ENCODE peak calls at places on chromosomes 4 and X, in seven cellular contexts. One of them, this sample, is unnamed.

GRCh38 chr4:3766207-3766790 is at the start of gene ADRA2C:
- DNase-seq in suprapubic skin: no peak
- DNase-seq in sigmoid colon: no peak
- DNase-seq in CD4-positive, alpha-beta memory T cell: no peak
- DNase-seq in AG04449: no peak
- DNase-seq in aorta: no peak
- DNase-seq in H7: peak; percentile 89
- DNase-seq in this sample: no peak

GRCh38 chrX:135424469-135424868 is 2.7 kb downstream of the SMIM10L2A start:
- DNase-seq in AG04449: no peak
- DNase-seq in H7: no peak
- DNase-seq in aorta: no peak
- DNase-seq in CD4-positive, alpha-beta memory T cell: no peak
- DNase-seq in suprapubic skin: no peak
- DNase-seq in sigmoid colon: no peak
- DNase-seq in this sample: no peak

GRCh38 chr4:48194986-48195773 is 61.1 kb upstream of the TXK start:
- DNase-seq in sigmoid colon: no peak
- DNase-seq in AG04449: no peak
- DNase-seq in aorta: no peak
- DNase-seq in suprapubic skin: no peak
- DNase-seq in CD4-positive, alpha-beta memory T cell: no peak
- DNase-seq in H7: no peak
- DNase-seq in this sample: no peak

GRCh38 chr4:169229571-169230028 is 41.2 kb downstream of the SH3RF1 start:
- DNase-seq in CD4-positive, alpha-beta memory T cell: no peak
- DNase-seq in sigmoid colon: no peak
- DNase-seq in AG04449: peak; percentile 86
- DNase-seq in H7: no peak
- DNase-seq in suprapubic skin: no peak
- DNase-seq in aorta: no peak
- DNase-seq in this sample: no peak

GRCh38 chrX:53445977-53446376 is 11.8 kb upstream of the HSD17B10 start:
- DNase-seq in sigmoid colon: no peak
- DNase-seq in aorta: no peak
- DNase-seq in AG04449: no peak
- DNase-seq in CD4-positive, alpha-beta memory T cell: peak; percentile 27
- DNase-seq in H7: peak; percentile 72
- DNase-seq in suprapubic skin: no peak
- DNase-seq in this sample: peak; percentile 19

GRCh38 chr4:37981844-37982720 is 21.9 kb downstream of the PTTG2 start:
- DNase-seq in sigmoid colon: no peak
- DNase-seq in CD4-positive, alpha-beta memory T cell: no peak
- DNase-seq in suprapubic skin: no peak
- DNase-seq in aorta: no peak
- DNase-seq in H7: no peak
- DNase-seq in AG04449: peak; percentile 23
- DNase-seq in this sample: no peak

GRCh38 chr4:102230194-102230593 is 115.1 kb downstream of the SLC39A8 start:
- DNase-seq in CD4-positive, alpha-beta memory T cell: no peak
- DNase-seq in aorta: no peak
- DNase-seq in suprapubic skin: no peak
- DNase-seq in sigmoid colon: no peak
- DNase-seq in H7: no peak
- DNase-seq in AG04449: no peak
- DNase-seq in this sample: no peak

GRCh38 chrX:110414679-110415439 is 56.2 kb downstream of the RTL9 start:
- DNase-seq in AG04449: no peak
- DNase-seq in suprapubic skin: no peak
- DNase-seq in H7: no peak
- DNase-seq in sigmoid colon: no peak
- DNase-seq in CD4-positive, alpha-beta memory T cell: no peak
- DNase-seq in aorta: no peak
- DNase-seq in this sample: no peak

GRCh38 chr4:155405059-155405458 is 28.3 kb upstream of the MAP9 start:
- DNase-seq in sigmoid colon: no peak
- DNase-seq in CD4-positive, alpha-beta memory T cell: no peak
- DNase-seq in suprapubic skin: no peak
- DNase-seq in AG04449: no peak
- DNase-seq in aorta: no peak
- DNase-seq in H7: no peak
- DNase-seq in this sample: no peak

GRCh38 chrX:114268643-114269042 is 315.2 kb upstream of the HTR2C start:
- DNase-seq in suprapubic skin: no peak
- DNase-seq in sigmoid colon: no peak
- DNase-seq in AG04449: no peak
- DNase-seq in aorta: no peak
- DNase-seq in H7: no peak
- DNase-seq in CD4-positive, alpha-beta memory T cell: no peak
- DNase-seq in this sample: no peak

GRCh38 chrX:69027181-69028005 is 137.9 kb downstream of the PJA1 start:
- DNase-seq in AG04449: no peak
- DNase-seq in H7: no peak
- DNase-seq in sigmoid colon: no peak
- DNase-seq in CD4-positive, alpha-beta memory T cell: no peak
- DNase-seq in suprapubic skin: no peak
- DNase-seq in aorta: no peak
- DNase-seq in this sample: no peak

GRCh38 chrX:154043003-154043402 is 23.3 kb upstream of the IRAK1 start:
- DNase-seq in AG04449: peak; percentile 19
- DNase-seq in H7: no peak
- DNase-seq in suprapubic skin: no peak
- DNase-seq in aorta: no peak
- DNase-seq in CD4-positive, alpha-beta memory T cell: no peak
- DNase-seq in sigmoid colon: no peak
- DNase-seq in this sample: no peak

GRCh38 chr4:174398728-174399127 is 115.0 kb downstream of the CEP44 start:
- DNase-seq in suprapubic skin: no peak
- DNase-seq in aorta: no peak
- DNase-seq in CD4-positive, alpha-beta memory T cell: no peak
- DNase-seq in AG04449: peak; percentile 4
- DNase-seq in sigmoid colon: no peak
- DNase-seq in H7: no peak
- DNase-seq in this sample: no peak

GRCh38 chrX:47158131-47158530 is 13.1 kb downstream of the RBM10 start:
- DNase-seq in H7: peak; percentile 78
- DNase-seq in sigmoid colon: peak; percentile 37
- DNase-seq in aorta: peak; percentile 47
- DNase-seq in suprapubic skin: no peak
- DNase-seq in AG04449: no peak
- DNase-seq in CD4-positive, alpha-beta memory T cell: no peak
- DNase-seq in this sample: no peak

GRCh38 chrX:72255445-72255844 is 16.6 kb upstream of the ERCC6L start:
- DNase-seq in CD4-positive, alpha-beta memory T cell: no peak
- DNase-seq in sigmoid colon: no peak
- DNase-seq in AG04449: no peak
- DNase-seq in aorta: no peak
- DNase-seq in H7: peak; percentile 79
- DNase-seq in suprapubic skin: no peak
- DNase-seq in this sample: no peak

GRCh38 chr4:132860976-132861375 is 288.1 kb upstream of the PCDH10 start:
- DNase-seq in CD4-positive, alpha-beta memory T cell: no peak
- DNase-seq in aorta: no peak
- DNase-seq in sigmoid colon: no peak
- DNase-seq in AG04449: no peak
- DNase-seq in suprapubic skin: no peak
- DNase-seq in H7: no peak
- DNase-seq in this sample: no peak

GRCh38 chr4:47831026-47831689 is 6.7 kb downstream of the CORIN start:
- DNase-seq in CD4-positive, alpha-beta memory T cell: no peak
- DNase-seq in AG04449: no peak
- DNase-seq in sigmoid colon: no peak
- DNase-seq in suprapubic skin: no peak
- DNase-seq in aorta: no peak
- DNase-seq in H7: no peak
- DNase-seq in this sample: no peak

GRCh38 chr4:119211856-119212250 is 660 bp upstream of the USP53 start:
- DNase-seq in suprapubic skin: peak; percentile 59
- DNase-seq in aorta: no peak
- DNase-seq in AG04449: no peak
- DNase-seq in CD4-positive, alpha-beta memory T cell: no peak
- DNase-seq in sigmoid colon: no peak
- DNase-seq in H7: no peak
- DNase-seq in this sample: no peak

DNA sequence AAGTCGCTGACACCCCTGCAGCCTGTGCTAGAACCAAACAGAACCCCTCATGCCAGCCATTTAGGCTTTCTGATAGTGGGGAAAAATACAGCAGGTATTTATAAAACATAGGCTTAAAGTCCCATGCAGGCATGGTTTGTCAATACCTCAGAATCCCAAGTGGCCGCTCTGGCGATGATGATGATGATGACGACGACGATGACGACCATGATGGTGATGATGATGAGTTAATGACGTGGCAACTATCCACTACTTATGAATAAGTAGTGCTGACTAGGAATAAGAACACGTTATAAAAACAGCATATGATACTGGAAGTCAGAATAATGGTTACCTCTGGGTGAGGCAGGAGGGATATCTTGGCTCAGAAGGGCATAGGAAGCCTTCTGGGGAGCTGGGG is 18.0 kb downstream of the CCDC149 start:
- DNase-seq in suprapubic skin: no peak
- DNase-seq in CD4-positive, alpha-beta memory T cell: no peak
- DNase-seq in aorta: no peak
- DNase-seq in AG04449: no peak
- DNase-seq in sigmoid colon: no peak
- DNase-seq in H7: no peak
- DNase-seq in this sample: no peak
- H3K4me3 ChIP-seq in suprapubic skin: no peak overlapping the region
- H3K4me3 ChIP-seq in CD4-positive, alpha-beta memory T cell: no peak overlapping the region
- H3K4me3 ChIP-seq in aorta: no peak overlapping the region
- H3K4me3 ChIP-seq in AG04449: no peak overlapping the region
- H3K4me3 ChIP-seq in sigmoid colon: no peak overlapping the region
- H3K4me3 ChIP-seq in H7: no peak overlapping the region
- H3K4me3 ChIP-seq in this sample: no peak overlapping the region

GRCh38 chr4:112860731-112861377 is 188.6 kb upstream of the ANK2 start:
- DNase-seq in CD4-positive, alpha-beta memory T cell: no peak
- DNase-seq in sigmoid colon: no peak
- DNase-seq in aorta: no peak
- DNase-seq in suprapubic skin: no peak
- DNase-seq in AG04449: no peak
- DNase-seq in H7: peak; percentile 36
- DNase-seq in this sample: no peak

GRCh38 chr4:112861378-112862317 is 187.8 kb upstream of the ANK2 start:
- DNase-seq in sigmoid colon: no peak
- DNase-seq in suprapubic skin: no peak
- DNase-seq in aorta: no peak
- DNase-seq in CD4-positive, alpha-beta memory T cell: no peak
- DNase-seq in AG04449: no peak
- DNase-seq in H7: no peak
- DNase-seq in this sample: no peak

GRCh38 chr4:112865443-112865842 is 184.0 kb upstream of the ANK2 start:
- DNase-seq in AG04449: no peak
- DNase-seq in aorta: no peak
- DNase-seq in H7: no peak
- DNase-seq in suprapubic skin: no peak
- DNase-seq in sigmoid colon: no peak
- DNase-seq in CD4-positive, alpha-beta memory T cell: no peak
- DNase-seq in this sample: no peak

GRCh38 chr4:112859456-112860184 is 189.8 kb upstream of the ANK2 start:
- DNase-seq in suprapubic skin: no peak
- DNase-seq in sigmoid colon: no peak
- DNase-seq in AG04449: no peak
- DNase-seq in H7: no peak
- DNase-seq in aorta: no peak
- DNase-seq in CD4-positive, alpha-beta memory T cell: no peak
- DNase-seq in this sample: no peak

DNA sequence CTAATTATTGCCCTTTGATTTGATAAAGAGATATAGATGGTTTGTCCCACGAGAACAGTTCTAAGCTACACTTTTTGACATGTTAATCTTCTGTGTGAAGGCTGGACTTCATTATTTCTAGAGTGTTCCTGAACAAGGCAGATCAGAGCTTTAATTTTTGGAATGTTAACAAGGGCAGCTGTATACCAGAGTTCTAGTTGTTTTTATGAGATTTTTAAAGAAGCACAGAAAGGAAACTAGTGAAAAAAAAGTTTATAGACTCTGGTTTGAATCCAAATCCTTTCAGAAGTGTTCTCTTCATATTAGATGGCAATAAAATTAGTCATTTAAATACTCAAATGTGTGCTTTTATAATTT is 187.2 kb upstream of the ANK2 start:
- DNase-seq in CD4-positive, alpha-beta memory T cell: no peak
- DNase-seq in suprapubic skin: no peak
- DNase-seq in sigmoid colon: no peak
- DNase-seq in aorta: no peak
- DNase-seq in H7: no peak
- DNase-seq in AG04449: no peak
- DNase-seq in this sample: no peak
- H3K4me3 ChIP-seq in CD4-positive, alpha-beta memory T cell: no peak overlapping the region
- H3K4me3 ChIP-seq in suprapubic skin: no peak overlapping the region
- H3K4me3 ChIP-seq in sigmoid colon: no peak overlapping the region
- H3K4me3 ChIP-seq in aorta: no peak overlapping the region
- H3K4me3 ChIP-seq in H7: no peak overlapping the region
- H3K4me3 ChIP-seq in AG04449: no peak overlapping the region
- H3K4me3 ChIP-seq in this sample: no peak overlapping the region

GRCh38 chr4:56843421-56843899 is 22.0 kb upstream of the SPINK2 start:
- DNase-seq in suprapubic skin: no peak
- DNase-seq in sigmoid colon: no peak
- DNase-seq in AG04449: no peak
- DNase-seq in aorta: no peak
- DNase-seq in H7: peak; percentile 64
- DNase-seq in CD4-positive, alpha-beta memory T cell: no peak
- DNase-seq in this sample: no peak
- H3K4me3 ChIP-seq in suprapubic skin: no peak overlapping the region
- H3K4me3 ChIP-seq in sigmoid colon: no peak overlapping the region
- H3K4me3 ChIP-seq in AG04449: no peak overlapping the region
- H3K4me3 ChIP-seq in aorta: no peak overlapping the region
- H3K4me3 ChIP-seq in H7: no peak overlapping the region
- H3K4me3 ChIP-seq in CD4-positive, alpha-beta memory T cell: no peak overlapping the region
- H3K4me3 ChIP-seq in this sample: no peak overlapping the region

GRCh38 chr4:150582101-150582565 is at the start of gene MAB21L2:
- DNase-seq in CD4-positive, alpha-beta memory T cell: no peak
- DNase-seq in sigmoid colon: peak; percentile 68
- DNase-seq in AG04449: no peak
- DNase-seq in aorta: no peak
- DNase-seq in suprapubic skin: no peak
- DNase-seq in H7: peak; percentile 19
- DNase-seq in this sample: no peak
- H3K4me3 ChIP-seq in CD4-positive, alpha-beta memory T cell: no peak within 1 kb of the TSS
- H3K4me3 ChIP-seq in sigmoid colon: peak within 1 kb of the TSS; percentile 83
- H3K4me3 ChIP-seq in AG04449: peak within 1 kb of the TSS; percentile 77
- H3K4me3 ChIP-seq in aorta: no peak within 1 kb of the TSS
- H3K4me3 ChIP-seq in suprapubic skin: peak within 1 kb of the TSS; percentile 36
- H3K4me3 ChIP-seq in H7: peak within 1 kb of the TSS; percentile 43
- H3K4me3 ChIP-seq in this sample: no peak within 1 kb of the TSS

DNA sequence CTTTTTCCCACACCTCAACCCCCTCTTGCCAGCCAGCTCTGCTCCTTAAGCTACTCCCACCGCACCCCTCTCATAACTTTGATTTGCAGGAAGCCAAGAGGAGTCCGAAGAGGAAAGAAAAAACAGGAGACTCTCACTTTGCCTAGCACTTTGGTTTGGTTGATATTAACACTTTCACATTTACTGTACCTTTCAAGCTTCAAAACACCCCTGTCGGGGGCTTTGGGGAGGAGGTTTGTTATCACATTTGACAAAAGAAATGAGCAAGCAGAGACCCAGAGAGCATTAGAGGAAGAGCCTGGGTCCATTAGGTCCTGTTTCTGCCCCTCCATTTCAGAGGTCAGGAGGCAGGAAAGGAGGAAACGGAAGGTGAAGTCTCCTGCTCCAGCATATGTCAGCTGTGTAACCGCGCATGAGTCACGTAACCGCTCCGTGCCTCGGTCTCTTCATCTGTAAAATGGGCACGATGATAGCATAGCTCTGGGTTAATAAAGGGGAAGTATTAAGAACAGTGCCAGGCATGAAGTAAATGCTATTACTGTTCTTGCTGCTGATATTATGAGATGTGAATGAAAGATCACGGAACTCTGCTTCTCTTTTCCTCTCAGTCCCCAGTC is 201.9 kb upstream of the BCOR start:
- DNase-seq in AG04449: no peak
- DNase-seq in CD4-positive, alpha-beta memory T cell: no peak
- DNase-seq in aorta: no peak
- DNase-seq in sigmoid colon: no peak
- DNase-seq in suprapubic skin: no peak
- DNase-seq in H7: no peak
- DNase-seq in this sample: no peak
- H3K4me3 ChIP-seq in AG04449: no peak overlapping the region
- H3K4me3 ChIP-seq in CD4-positive, alpha-beta memory T cell: no peak overlapping the region
- H3K4me3 ChIP-seq in aorta: no peak overlapping the region
- H3K4me3 ChIP-seq in sigmoid colon: no peak overlapping the region
- H3K4me3 ChIP-seq in suprapubic skin: no peak overlapping the region
- H3K4me3 ChIP-seq in H7: no peak overlapping the region
- H3K4me3 ChIP-seq in this sample: no peak overlapping the region